ENCODE peak calls at places on chromosomes 16 and 17, in eight cellular contexts. F is GM23338, S is SK-N-SH, V is GM23248, H is hepatocyte, U is OCI-LY7, E is PC-3, J is MM.1S. W is an unnamed sample. For H3K9me2, the result is how much of the 10 kb centered on the place peaks cover.

GRCh38 chr17:2595200-2595599 is 1.7 kb downstream of the PAFAH1B1 start:
- DNase-seq in F (no peak), S (no peak), V (peak), H (no peak), U (peak), E (no peak), J (no peak), W (no peak)

GRCh38 chr17:40857535-40857934 is 9.5 kb downstream of the KRT12 start:
- DNase-seq in F (no peak), S (peak), V (peak), H (no peak), U (no peak), E (no peak), J (no peak), W (no peak)

GRCh38 chr16:65916995-65917394 is 449.5 kb upstream of the CDH5 start:
- DNase-seq in F (peak), S (no peak), V (no peak), H (no peak), U (no peak), E (no peak), J (no peak), W (no peak)

GRCh38 chr17:81973432-81973831 is 4.0 kb upstream of the ASPSCR1 start:
- DNase-seq in F (no peak), S (no peak), V (no peak), H (no peak), U (no peak), E (no peak), J (no peak), W (no peak)

GRCh38 chr16:47778106-47778803 is 317.1 kb downstream of the PHKB start:
- DNase-seq in F (peak), S (no peak), V (no peak), H (no peak), U (no peak), E (no peak), J (no peak), W (peak)

GRCh38 chr17:49576121-49576905 is 642 bp downstream of the NXPH3 start:
- DNase-seq in F (peak), S (peak), V (peak), H (peak), U (no peak), E (peak), J (no peak), W (no peak)

GRCh38 chr16:57020651-57021050 is 31.3 kb downstream of the NLRC5 start:
- DNase-seq in F (no peak), S (no peak), V (no peak), H (no peak), U (no peak), E (no peak), J (no peak), W (no peak)

GRCh38 chr16:22641030-22641671 is 130.5 kb downstream of the NPIPB5 start:
- DNase-seq in F (peak), S (no peak), V (peak), H (peak), U (peak), E (peak), J (peak), W (peak)

GRCh38 chr17:19239544-19239943 is 2.4 kb downstream of the EPN2 start:
- DNase-seq in F (no peak), S (no peak), V (peak), H (no peak), U (no peak), E (no peak), J (no peak), W (no peak)

GRCh38 chr17:2706911-2707510 is 4.6 kb downstream of the CLUH start:
- DNase-seq in F (no peak), S (no peak), V (no peak), H (no peak), U (no peak), E (no peak), J (no peak), W (no peak)

GRCh38 chr17:31226950-31227349 is 70.1 kb downstream of the OMG start:
- DNase-seq in F (no peak), S (no peak), V (no peak), H (no peak), U (no peak), E (no peak), J (no peak), W (no peak)

GRCh38 chr16:88896238-88897065 is 30.0 kb upstream of the PABPN1L start:
- DNase-seq in F (no peak), S (no peak), V (no peak), H (no peak), U (no peak), E (no peak), J (no peak), W (no peak)

GRCh38 chr17:876272-876671 is 94.1 kb downstream of the MRM3 start:
- DNase-seq in F (peak), S (no peak), V (no peak), H (no peak), U (no peak), E (no peak), J (no peak), W (peak)

GRCh38 chr17:44198721-44199552 is 747 bp downstream of the ATXN7L3 start:
- DNase-seq in F (peak), S (peak), V (peak), H (peak), U (peak), E (peak), J (peak), W (peak)

GRCh38 chr16:54806961-54807360 is 123.7 kb upstream of the IRX5 start:
- DNase-seq in F (no peak), S (no peak), V (no peak), H (no peak), U (no peak), E (no peak), J (no peak), W (no peak)

GRCh38 chr16:72124148-72124547 is 30.5 kb downstream of the DHX38 start:
- DNase-seq in F (no peak), S (no peak), V (no peak), H (no peak), U (no peak), E (no peak), J (no peak), W (no peak)

GRCh38 chr17:27762527-27763305 is 37.6 kb downstream of the NOS2 start:
- DNase-seq in F (peak), S (no peak), V (peak), H (peak), U (peak), E (peak), J (peak), W (peak)

GRCh38 chr17:70521821-70522256 is 352.5 kb downstream of the KCNJ2 start:
- DNase-seq in F (no peak), S (no peak), V (no peak), H (peak), U (no peak), E (peak), J (no peak), W (no peak)

GRCh38 chr17:50203086-50203485 is 1.7 kb upstream of the COL1A1 start:
- DNase-seq in F (no peak), S (no peak), V (peak), H (no peak), U (no peak), E (no peak), J (no peak), W (no peak)

GRCh38 chr16:19524356-19524865 is 669 bp downstream of the CCP110 start:
- DNase-seq in F (peak), S (peak), V (peak), H (no peak), U (peak), E (no peak), J (peak), W (peak)

GRCh38 chr16:90020260-90020837 is 1.1 kb upstream of the DBNDD1 start:
- DNase-seq in F (no peak), S (no peak), V (no peak), H (no peak), U (no peak), E (no peak), J (no peak), W (no peak)

GRCh38 chr16:19196871-19197270 is 28.8 kb downstream of the SYT17 start:
- DNase-seq in F (no peak), S (no peak), V (no peak), H (no peak), U (no peak), E (no peak), J (no peak), W (no peak)

GRCh38 chr16:68065716-68066305 is 19.4 kb upstream of the NFATC3 start:
- DNase-seq in F (no peak), S (no peak), V (peak), H (peak), U (no peak), E (no peak), J (no peak), W (no peak)

GRCh38 chr16:85094812-85095211 is 17.5 kb downstream of the CIBAR2 start:
- DNase-seq in F (no peak), S (peak), V (no peak), H (no peak), U (no peak), E (no peak), J (no peak), W (no peak)

GRCh38 chr17:83118071-83118841 is 38.8 kb downstream of the METRNL start:
- DNase-seq in F (no peak), S (no peak), V (no peak), H (no peak), U (peak), E (no peak), J (no peak), W (no peak)

GRCh38 chr17:10668771-10669170 is 11.7 kb upstream of the MYH3 start:
- DNase-seq in F (no peak), S (no peak), V (peak), H (peak), U (no peak), E (peak), J (no peak), W (no peak)

GRCh38 chr16:12754824-12755543 is 48.7 kb downstream of the CPPED1 start:
- DNase-seq in F (no peak), S (no peak), V (peak), H (no peak), U (no peak), E (no peak), J (no peak), W (no peak)

GRCh38 chr17:82020874-82021727 is 1.6 kb downstream of the CENPX start:
- DNase-seq in F (peak), S (peak), V (peak), H (peak), U (peak), E (peak), J (peak), W (peak)

GRCh38 chr17:47695664-47696376 is 1.9 kb downstream of the TBKBP1 start:
- DNase-seq in F (no peak), S (no peak), V (no peak), H (no peak), U (no peak), E (no peak), J (no peak), W (no peak)
- H3K4me2 ChIP-seq in F (peak), S (peak), V (peak), H (peak), U (peak), E (no peak), J (no peak), W (no peak)

DNA sequence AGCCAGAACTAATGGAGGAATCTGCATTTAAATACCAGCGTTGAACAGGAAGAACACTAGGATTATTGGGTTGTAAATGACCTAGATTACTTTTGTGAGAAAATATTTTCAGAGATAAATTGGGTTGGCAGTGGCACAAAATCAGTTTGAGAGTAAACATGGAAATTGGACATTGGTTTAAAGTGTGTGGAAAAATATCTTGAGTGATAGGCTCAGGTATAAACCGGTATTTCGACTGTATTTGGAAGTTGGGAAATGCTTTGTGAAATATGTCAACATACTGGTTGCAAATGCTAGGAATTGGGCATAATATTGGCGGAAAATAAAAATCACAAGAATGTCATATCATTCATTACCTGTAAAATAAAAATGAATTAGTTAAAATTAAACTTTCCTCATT is 15.1 kb downstream of the PRKAR1A start:
- DNase-seq in F (no peak), S (no peak), V (no peak), H (no peak), U (no peak), E (no peak), J (no peak), W (no peak)
- H3K9me2 ChIP-seq in F (under half), S (under half), V (under half), H (under half), U (under half), E (under half), J (under half), W (under half)

GRCh38 chr17:76237859-76238313 is 2.4 kb downstream of the RNF157 start:
- DNase-seq in F (no peak), S (no peak), V (peak), H (peak), U (no peak), E (no peak), J (no peak), W (no peak)

GRCh38 chr17:76238847-76239537 is 1.3 kb downstream of the RNF157 start:
- DNase-seq in F (peak), S (no peak), V (no peak), H (no peak), U (no peak), E (no peak), J (no peak), W (no peak)

GRCh38 chr17:76240461-76241204 is at the start of gene RNF157:
- DNase-seq in F (peak), S (peak), V (peak), H (peak), U (no peak), E (peak), J (peak), W (no peak)

GRCh38 chr17:76241205-76241539 is 879 bp upstream of the RNF157 start:
- DNase-seq in F (no peak), S (no peak), V (peak), H (no peak), U (no peak), E (no peak), J (no peak), W (no peak)

DNA sequence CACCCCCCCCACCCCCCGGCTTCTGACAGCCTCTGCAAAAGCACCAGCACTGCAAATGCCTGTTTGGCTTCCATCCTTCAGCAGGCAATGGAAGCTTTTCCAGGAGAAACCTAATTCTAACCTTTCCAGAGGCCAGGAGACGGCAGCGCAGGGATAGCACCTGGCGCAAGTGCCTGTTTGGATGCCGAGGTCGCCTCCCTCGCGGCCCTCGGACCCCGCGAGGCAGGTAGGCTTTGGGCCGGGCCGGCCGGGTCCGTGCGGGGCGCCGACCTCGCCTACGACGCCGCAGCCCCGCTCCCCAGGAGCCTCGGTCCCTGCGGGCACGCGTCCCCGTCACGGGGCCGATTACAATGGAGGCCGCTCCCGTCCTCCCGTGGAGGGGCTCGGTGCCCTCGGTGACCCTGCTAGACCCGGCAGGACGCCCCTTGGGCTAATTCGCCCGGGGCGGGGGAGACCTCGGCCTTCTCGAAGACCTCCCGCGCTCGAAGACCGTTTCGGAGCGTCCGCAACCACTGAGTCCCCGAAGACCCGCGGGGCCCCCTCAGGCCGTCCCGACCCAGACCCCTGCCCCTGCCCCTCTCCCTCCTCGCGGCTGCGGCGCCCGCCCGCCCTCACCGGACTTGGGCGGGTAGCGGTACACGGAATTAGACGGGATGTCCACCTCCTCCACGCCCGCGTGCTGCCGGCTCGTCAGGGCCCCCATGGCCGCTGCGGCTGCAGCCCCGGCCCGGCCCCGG is 587 bp downstream of the RNF157 start:
- DNase-seq in F (peak), S (peak), V (peak), H (no peak), U (no peak), E (no peak), J (no peak), W (no peak)
- H3K4me2 ChIP-seq in F (peak), S (peak), V (no peak), H (peak), U (no peak), E (peak), J (peak), W (no peak)

GRCh38 chr17:7015587-7016020 is 3.2 kb downstream of the RNASEK start:
- DNase-seq in F (no peak), S (no peak), V (peak), H (no peak), U (no peak), E (no peak), J (peak), W (no peak)

GRCh38 chr17:7016406-7016805 is 4.0 kb downstream of the RNASEK start:
- DNase-seq in F (no peak), S (no peak), V (no peak), H (no peak), U (no peak), E (no peak), J (no peak), W (no peak)

GRCh38 chr17:7014261-7014994 is 2.0 kb downstream of the RNASEK start:
- DNase-seq in F (peak), S (peak), V (peak), H (peak), U (peak), E (peak), J (peak), W (peak)

GRCh38 chr17:7016886-7017826 is 4.7 kb downstream of the RNASEK start:
- DNase-seq in F (no peak), S (no peak), V (no peak), H (no peak), U (no peak), E (no peak), J (no peak), W (no peak)

DNA sequence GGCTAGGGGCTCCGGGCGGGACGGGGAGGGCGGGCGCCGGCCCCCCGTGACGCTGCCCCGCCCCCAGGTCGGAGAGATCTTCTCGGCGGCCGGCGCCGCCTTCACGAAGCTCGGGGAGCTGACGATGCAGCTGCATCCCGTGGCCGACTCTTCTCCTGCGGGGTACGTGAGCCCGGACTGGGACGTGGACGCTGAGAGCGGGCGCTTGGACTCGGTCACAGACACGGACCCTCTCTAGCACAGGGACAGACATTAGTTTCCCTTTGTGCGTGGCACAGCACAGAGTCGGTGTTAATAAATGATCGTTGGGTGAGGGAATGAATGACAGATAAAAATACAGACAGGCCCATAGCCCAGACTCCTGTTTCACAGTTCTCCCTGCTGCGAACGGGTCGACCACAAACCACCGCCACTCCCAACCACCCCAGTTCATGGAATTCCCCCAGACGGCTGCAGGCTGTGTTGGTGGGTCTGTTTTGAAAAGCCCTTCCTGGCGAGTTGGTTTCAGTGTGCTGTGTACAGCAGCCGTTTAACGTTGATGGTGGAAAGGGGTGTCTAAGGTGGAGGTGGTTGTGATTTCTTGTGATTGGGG is 2.7 kb downstream of the RNASEK start:
- DNase-seq in F (peak), S (no peak), V (peak), H (peak), U (peak), E (no peak), J (peak), W (no peak)
- H3K9me2 ChIP-seq in F (under half), S (under half), V (under half), H (under half), U (under half), E (under half), J (under half), W (under half)

W was measured in Karpas-422.